ENCODE peak calls at places on chromosomes 6 and 20, in four cellular contexts. One of them, this sample, is unnamed.

GRCh38 chr6:157813191-157813590 is 9.9 kb upstream of the SNX9 start:
- DNase-seq in A549: no peak
- DNase-seq in NCI-H1417: no peak
- DNase-seq in HT-29: no peak
- DNase-seq in this sample: no peak

GRCh38 chr6:109236140-109237081 is 141.1 kb downstream of the CEP57L1 start:
- DNase-seq in HT-29: peak; percentile 40
- DNase-seq in NCI-H1417: no peak
- DNase-seq in A549: no peak
- DNase-seq in this sample: no peak

GRCh38 chr20:7232796-7233195 is 465.3 kb downstream of the BMP2 start:
- DNase-seq in HT-29: no peak
- DNase-seq in A549: no peak
- DNase-seq in NCI-H1417: no peak
- DNase-seq in this sample: no peak

GRCh38 chr6:157253017-157253416 is 70.3 kb downstream of the TMEM242 start:
- DNase-seq in A549: no peak
- DNase-seq in NCI-H1417: no peak
- DNase-seq in HT-29: no peak
- DNase-seq in this sample: no peak

GRCh38 chr6:27312146-27312949 is at the start of gene POM121L2:
- DNase-seq in NCI-H1417: peak; percentile 61
- DNase-seq in A549: peak; percentile 67
- DNase-seq in HT-29: peak; percentile 90
- DNase-seq in this sample: no peak

GRCh38 chr20:24647713-24648112 is 178.3 kb downstream of the SYNDIG1 start:
- DNase-seq in A549: no peak
- DNase-seq in HT-29: no peak
- DNase-seq in NCI-H1417: no peak
- DNase-seq in this sample: no peak

GRCh38 chr20:17138237-17138636 is 88.6 kb upstream of the PCSK2 start:
- DNase-seq in NCI-H1417: no peak
- DNase-seq in HT-29: no peak
- DNase-seq in A549: no peak
- DNase-seq in this sample: no peak

GRCh38 chr20:35561268-35561667 is 19.4 kb downstream of the ERGIC3 start:
- DNase-seq in A549: peak; percentile 27
- DNase-seq in HT-29: peak; percentile 89
- DNase-seq in NCI-H1417: peak; percentile 47
- DNase-seq in this sample: peak; percentile 39

GRCh38 chr6:166771701-166772100 is 144.7 kb upstream of the RPS6KA2 start:
- DNase-seq in A549: no peak
- DNase-seq in NCI-H1417: no peak
- DNase-seq in HT-29: no peak
- DNase-seq in this sample: no peak

GRCh38 chr6:136251394-136251793 is 1.3 kb upstream of the MTFR2 start:
- DNase-seq in HT-29: peak; percentile 17
- DNase-seq in A549: no peak
- DNase-seq in NCI-H1417: no peak
- DNase-seq in this sample: no peak

GRCh38 chr6:135012349-135012748 is 42.3 kb downstream of the HBS1L start:
- DNase-seq in NCI-H1417: no peak
- DNase-seq in HT-29: no peak
- DNase-seq in A549: no peak
- DNase-seq in this sample: no peak

GRCh38 chr20:35618372-35619131 is 2.9 kb downstream of the SPAG4 start:
- DNase-seq in HT-29: peak; percentile 71
- DNase-seq in A549: peak; percentile 35
- DNase-seq in NCI-H1417: peak; percentile 60
- DNase-seq in this sample: no peak

GRCh38 chr20:35979528-35979927 is 11.1 kb downstream of the CNBD2 start:
- DNase-seq in HT-29: no peak
- DNase-seq in A549: no peak
- DNase-seq in NCI-H1417: no peak
- DNase-seq in this sample: no peak